ENCODE peak calls at places on chromosomes 16 and 17, in eight cellular contexts. Y is cardiac muscle cell; U is CD8-positive, alpha-beta memory T cell; H is body of pancreas; P is PC-9; V is thyroid gland; K is sigmoid colon; C is AG04450. R is an unnamed sample.

GRCh38 chr17:53191878-53192277 is 630.8 kb upstream of the KIF2B start:
- DNase-seq in U (no peak), Y (peak; percentile 1), H (no peak), P (no peak), K (no peak), C (no peak), V (no peak), R (no peak)

GRCh38 chr16:2366660-2367309 is 26.3 kb upstream of the ABCA3 start:
- DNase-seq in K (no peak), C (no peak), V (no peak), P (no peak), U (no peak), Y (no peak), H (no peak), R (no peak)

GRCh38 chr16:67707790-67708189 is 11.3 kb downstream of the GFOD2 start:
- DNase-seq in K (peak; percentile 20), C (no peak), P (no peak), Y (no peak), V (no peak), U (no peak), H (no peak), R (no peak)

GRCh38 chr16:85984947-85985451 is 86.0 kb downstream of the IRF8 start:
- DNase-seq in C (no peak), P (no peak), Y (no peak), U (no peak), K (peak; percentile 62), H (peak; percentile 33), V (no peak), R (no peak)

GRCh38 chr17:10920511-10920910 is 82.6 kb upstream of the PIRT start:
- DNase-seq in C (no peak), H (no peak), Y (no peak), P (no peak), U (no peak), V (no peak), K (no peak), R (no peak)

GRCh38 chr17:38750312-38751121 is 2.0 kb upstream of the PSMB3 start:
- DNase-seq in U (no peak), K (no peak), P (no peak), V (peak; percentile 43), H (no peak), C (no peak), Y (no peak), R (no peak)

GRCh38 chr16:79962962-79963361 is 362.4 kb upstream of the MAF start:
- DNase-seq in U (no peak), C (no peak), P (no peak), H (no peak), V (no peak), K (no peak), Y (no peak), R (no peak)

GRCh38 chr16:67396159-67396774 is 3.0 kb upstream of the TPPP3 start:
- DNase-seq in Y (peak; percentile 81), P (peak; percentile 89), V (peak; percentile 37), C (no peak), K (peak; percentile 89), U (no peak), H (peak; percentile 97), R (peak; percentile 90)

GRCh38 chr16:2364638-2365210 is 24.2 kb upstream of the ABCA3 start:
- DNase-seq in K (no peak), Y (no peak), H (no peak), V (no peak), U (no peak), P (no peak), C (no peak), R (no peak)

GRCh38 chr16:75319513-75320401 is 68.3 kb upstream of the BCAR1 start:
- DNase-seq in C (peak; percentile 63), K (no peak), H (no peak), P (no peak), V (no peak), Y (no peak), U (no peak), R (no peak)

GRCh38 chr16:1791943-1792812 is 1.3 kb downstream of the IGFALS start:
- DNase-seq in K (peak; percentile 61), H (no peak), C (no peak), V (no peak), P (no peak), U (no peak), Y (no peak), R (no peak)

GRCh38 chr17:27354491-27355081 is 60.7 kb downstream of the WSB1 start:
- DNase-seq in C (no peak), V (peak; percentile 19), H (peak; percentile 36), Y (no peak), K (no peak), P (no peak), U (no peak), R (no peak)

GRCh38 chr16:53502331-53503269 is at the start of gene AKTIP:
- DNase-seq in U (peak; percentile 35), K (peak; percentile 79), V (peak; percentile 80), P (peak; percentile 72), H (peak; percentile 84), Y (peak; percentile 35), C (no peak), R (peak; percentile 68)

GRCh38 chr17:266701-267656 is 85.5 kb upstream of the DOC2B start:
- DNase-seq in C (no peak), H (peak; percentile 37), K (peak; percentile 75), P (no peak), Y (no peak), V (no peak), U (no peak), R (peak; percentile 74)

GRCh38 chr17:63942309-63942985 is 10.3 kb upstream of the CD79B start:
- DNase-seq in U (no peak), V (no peak), C (no peak), K (no peak), H (no peak), P (no peak), Y (no peak), R (no peak)

GRCh38 chr17:82790391-82790790 is 38.5 kb downstream of the TBCD start:
- DNase-seq in V (no peak), K (no peak), U (no peak), P (no peak), H (no peak), C (no peak), Y (no peak), R (no peak)

DNA sequence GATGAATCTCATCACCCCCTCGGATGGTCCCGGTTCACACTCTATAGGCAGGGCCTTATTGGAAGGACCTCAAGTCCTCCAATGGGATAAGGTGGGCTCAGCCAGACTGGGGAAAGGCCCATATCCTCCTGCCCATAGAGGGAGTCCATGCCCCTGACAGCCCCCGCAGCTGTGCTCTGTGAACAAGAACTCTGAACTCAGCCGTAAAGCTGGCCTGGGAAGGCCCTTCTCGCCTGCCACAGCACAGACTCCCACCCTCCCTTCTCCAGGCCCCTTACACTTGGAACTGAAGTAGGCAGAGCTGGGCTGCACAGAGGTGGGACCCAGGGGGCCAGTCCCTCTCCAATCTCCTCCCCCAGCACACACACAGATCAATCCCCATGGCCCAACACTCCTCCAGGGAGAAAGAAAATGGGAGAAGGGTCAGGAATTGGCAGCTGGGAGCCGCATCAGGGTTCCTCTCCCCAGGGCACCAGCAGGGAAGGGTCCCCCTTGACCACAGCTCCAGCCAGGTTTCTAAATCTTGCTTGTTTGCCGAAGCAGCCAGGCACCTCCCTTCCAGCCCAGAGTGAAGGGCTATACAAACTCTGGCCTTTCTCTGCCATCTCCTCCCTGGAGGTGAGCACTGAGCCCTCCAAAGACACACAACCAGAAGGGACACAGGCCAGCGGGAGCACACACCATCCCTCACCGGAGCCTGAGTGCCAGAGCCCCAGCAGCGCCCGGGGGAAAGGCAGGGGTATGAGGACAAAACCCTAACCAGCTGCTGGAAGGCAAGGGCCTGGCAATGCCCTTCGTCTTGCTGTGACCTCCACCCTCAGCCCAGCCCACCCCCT is 454.1 kb downstream of the SOX9 start:
- DNase-seq in V (no peak), U (no peak), P (no peak), Y (no peak), C (no peak), H (no peak), K (no peak), R (no peak)
- H3K27me3 ChIP-seq in V (no peaks in the 10 kb centered on the region), U (no peaks in the 10 kb centered on the region), P (no peaks in the 10 kb centered on the region), Y (no peaks in the 10 kb centered on the region), C (no peaks in the 10 kb centered on the region), H (no peaks in the 10 kb centered on the region), K (peaks cover 19% of the 10 kb centered on the region), R (no peaks in the 10 kb centered on the region)

DNA sequence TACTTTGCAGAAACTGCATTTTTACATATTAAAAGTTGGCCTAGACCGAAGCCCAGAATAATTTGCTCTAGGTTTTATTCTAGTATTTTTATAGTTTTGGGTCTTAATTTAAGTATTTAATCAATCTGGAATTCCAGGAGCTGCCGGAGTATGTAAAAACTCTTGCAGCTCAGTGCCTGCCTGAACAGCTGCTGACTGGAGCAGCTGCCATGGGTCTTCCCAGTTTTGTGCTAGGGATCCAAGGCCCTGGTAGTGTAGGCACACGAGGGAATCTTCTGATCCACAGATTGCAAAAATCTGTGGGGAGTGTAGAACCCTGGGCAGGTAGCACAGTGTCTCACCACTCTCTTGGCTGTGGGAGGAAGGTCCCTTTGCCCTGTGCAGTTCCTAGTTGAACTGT is 87.0 kb upstream of the HS3ST3A1 start:
- DNase-seq in C (no peak), U (no peak), H (no peak), V (no peak), Y (no peak), K (no peak), P (no peak), R (no peak)
- H3K27ac ChIP-seq in C (no peak overlapping the region), U (no peak overlapping the region), H (no peak overlapping the region), V (no peak overlapping the region), Y (no peak overlapping the region), K (no peak overlapping the region), P (no peak overlapping the region), R (no peak overlapping the region)

GRCh38 chr16:6663668-6664067 is 669.0 kb upstream of the RBFOX1 start:
- DNase-seq in K (no peak), U (no peak), C (no peak), P (no peak), V (no peak), Y (no peak), H (no peak), R (no peak)

GRCh38 chr16:6667393-6667792 is 665.3 kb upstream of the RBFOX1 start:
- DNase-seq in H (no peak), K (no peak), Y (no peak), P (no peak), V (no peak), C (no peak), U (no peak), R (no peak)

DNA sequence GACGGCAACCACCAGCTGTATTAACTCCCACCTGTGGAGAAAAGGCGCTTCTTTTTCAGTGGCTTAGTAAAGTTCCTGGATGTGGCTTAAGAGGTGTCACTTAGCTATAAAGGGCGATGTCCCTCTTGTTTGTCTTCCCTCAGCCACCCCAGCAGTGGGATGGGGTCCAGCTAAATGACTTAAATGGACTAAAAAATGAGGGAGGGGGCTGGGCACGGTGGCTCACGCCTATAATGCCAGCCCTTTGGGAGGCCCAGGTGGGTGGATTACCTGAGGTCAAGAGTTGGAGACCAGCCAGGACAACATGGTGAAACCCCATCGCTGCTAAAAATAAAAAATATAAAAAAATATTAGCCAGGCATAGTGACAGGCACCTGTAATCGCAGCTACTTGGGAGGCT is 667.5 kb upstream of the RBFOX1 start:
- DNase-seq in V (no peak), C (no peak), H (no peak), Y (no peak), K (no peak), U (no peak), P (no peak), R (no peak)
- H3K27me3 ChIP-seq in V (no peaks in the 10 kb centered on the region), C (no peaks in the 10 kb centered on the region), H (no peaks in the 10 kb centered on the region), Y (no peaks in the 10 kb centered on the region), K (no peaks in the 10 kb centered on the region), U (no peaks in the 10 kb centered on the region), P (peaks cover 34% of the 10 kb centered on the region), R (no peaks in the 10 kb centered on the region)

DNA sequence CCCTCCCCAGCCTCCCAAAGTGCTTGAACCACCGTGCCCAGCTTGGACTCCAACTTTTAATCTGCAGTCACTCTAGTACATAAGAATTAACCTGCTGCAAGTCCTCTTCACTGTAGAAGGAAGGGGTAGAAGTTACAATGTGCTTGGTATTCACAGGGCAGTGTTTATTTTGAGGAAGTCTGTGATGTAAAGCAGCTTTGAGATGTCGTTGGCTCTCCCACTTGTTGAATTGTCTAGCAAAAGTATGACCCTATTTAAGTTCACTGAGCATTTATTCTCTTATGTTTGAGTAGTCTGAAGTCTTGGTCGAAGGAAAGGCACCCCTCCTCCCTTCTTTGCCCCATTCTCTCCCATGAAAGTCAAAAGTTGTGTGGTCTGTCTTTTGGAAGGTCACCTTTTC is 28.2 kb downstream of the SF3B3 start:
- DNase-seq in V (no peak), U (no peak), H (no peak), C (no peak), Y (no peak), P (no peak), K (no peak), R (no peak)
- H3K27ac ChIP-seq in V (no peak overlapping the region), U (no peak overlapping the region), H (no peak overlapping the region), C (no peak overlapping the region), Y (no peak overlapping the region), P (peak overlapping the region; percentile 93), K (no peak overlapping the region), R (no peak overlapping the region)

R was measured in psoas muscle.